ENCODE peak calls at places on chromosome 17, in nine cellular contexts. E is activated naive CD4-positive, alpha-beta T cell; O is activated effector memory CD4-positive, alpha-beta T cell treated with anti-CD3 and anti-CD28 coated beads, Interleukin-2, amount 50 U/mL, for 16 hours; T is T-helper 2 cell; Z is GM10248; S is frontal cortex; M is RPMI8226; L is activated CD4-positive, alpha-beta T cell treated with anti-CD3 and anti-CD28 coated beads, Interleukin-2, amount 10 ng/mL, durations not matched to agents 7 days and 5 days; V is RCC 7860. W is an unnamed sample.

GRCh38 chr17:55587608-55588139 is 76.4 kb upstream of the SMIM36 start:
- DNase-seq in E (no peak), L (no peak), Z (no peak), O (no peak), S (no peak), T (no peak), V (no peak), M (no peak), W (no peak)

GRCh38 chr17:73519011-73519410 is 125.2 kb downstream of the SDK2 start:
- DNase-seq in M (no peak), V (no peak), L (no peak), Z (no peak), O (no peak), T (no peak), S (no peak), E (no peak), W (no peak)

GRCh38 chr17:3740611-3741073 is 16.9 kb downstream of the HASPIN start:
- DNase-seq in E (no peak), M (no peak), S (no peak), T (no peak), V (no peak), O (peak), Z (peak), L (peak), W (no peak)

GRCh38 chr17:30278032-30278431 is 13.7 kb downstream of the BLMH start:
- DNase-seq in E (no peak), S (no peak), L (no peak), Z (no peak), T (no peak), O (no peak), V (no peak), M (no peak), W (peak)

GRCh38 chr17:2230877-2231276 is 72.7 kb downstream of the SMG6 start:
- DNase-seq in S (no peak), L (no peak), O (no peak), T (no peak), Z (no peak), V (no peak), M (no peak), E (no peak), W (no peak)

GRCh38 chr17:81844327-81844851 is 9.5 kb upstream of the PPP1R27 start:
- DNase-seq in M (no peak), T (no peak), S (no peak), V (no peak), L (no peak), Z (no peak), E (no peak), O (no peak), W (no peak)

GRCh38 chr17:79732804-79733691 is 2.3 kb downstream of the ENPP7 start:
- DNase-seq in Z (peak), T (no peak), V (no peak), L (no peak), O (no peak), M (peak), S (no peak), E (no peak), W (peak)

GRCh38 chr17:13931111-13931526 is 138.2 kb upstream of the COX10 start:
- DNase-seq in O (no peak), E (no peak), T (no peak), V (no peak), L (no peak), Z (no peak), S (no peak), M (peak), W (peak)

GRCh38 chr17:50149425-50150353 is 788 bp downstream of the PPP1R9B start:
- DNase-seq in E (peak), Z (no peak), M (peak), O (peak), V (peak), S (no peak), T (peak), L (peak), W (peak)